ENCODE peak calls at places on chromosomes 2 and 18, in five cellular contexts. W, G, P, K and Y are unnamed samples.

GRCh38 chr2:235745597-235745996 is 251.8 kb downstream of the AGAP1 start:
- DNase-seq in W (no peak), G (no peak), P (no peak), K (no peak), Y (no peak)

GRCh38 chr2:199261221-199261620 is 196.5 kb downstream of the SATB2 start:
- DNase-seq in W (no peak), G (no peak), P (no peak), K (no peak), Y (no peak)

GRCh38 chr2:54830546-54830945 is 107.1 kb downstream of the EML6 start:
- DNase-seq in W (no peak), G (no peak), P (no peak), K (no peak), Y (no peak)

GRCh38 chr18:67770520-67770919 is 254.0 kb upstream of the DSEL start:
- DNase-seq in W (no peak), G (no peak), P (no peak), K (no peak), Y (no peak)

GRCh38 chr2:138827426-138828054 is 47.4 kb upstream of the NXPH2 start:
- DNase-seq in W (no peak), G (peak), P (peak), K (no peak), Y (peak)

GRCh38 chr18:50928551-50928950 is 39.3 kb upstream of the ELAC1 start:
- DNase-seq in W (no peak), G (no peak), P (no peak), K (no peak), Y (no peak)

GRCh38 chr18:31206064-31206463 is 43.4 kb upstream of the DSC1 start:
- DNase-seq in W (no peak), G (no peak), P (no peak), K (no peak), Y (no peak)

GRCh38 chr2:230405824-230406223 is 10.2 kb upstream of the SP100 start:
- DNase-seq in W (no peak), G (no peak), P (no peak), K (no peak), Y (no peak)

GRCh38 chr2:105784577-105784976 is 39.9 kb downstream of the NCK2 start:
- DNase-seq in W (no peak), G (no peak), P (no peak), K (no peak), Y (no peak)

GRCh38 chr2:152036611-152037469 is 62.0 kb downstream of the CACNB4 start:
- DNase-seq in W (peak), G (peak), P (peak), K (no peak), Y (peak)

GRCh38 chr2:191571163-191571769 is 106.7 kb upstream of the NABP1 start:
- DNase-seq in W (no peak), G (peak), P (no peak), K (no peak), Y (no peak)

GRCh38 chr2:203330434-203330833 is 2.2 kb downstream of the ABI2 start:
- DNase-seq in W (no peak), G (no peak), P (no peak), K (no peak), Y (no peak)

GRCh38 chr2:21812766-21813165 is 689.0 kb downstream of the TDRD15 start:
- DNase-seq in W (no peak), G (no peak), P (no peak), K (no peak), Y (no peak)

GRCh38 chr2:136305517-136306192 is 187.7 kb upstream of the CXCR4 start:
- DNase-seq in W (no peak), G (no peak), P (no peak), K (no peak), Y (no peak)

GRCh38 chr2:132773331-132773730 is 103.3 kb upstream of the LYPD1 start:
- DNase-seq in W (no peak), G (no peak), P (no peak), K (no peak), Y (no peak)

GRCh38 chr2:2850218-2850850 is 519.3 kb upstream of the MYT1L start:
- DNase-seq in W (no peak), G (no peak), P (no peak), K (no peak), Y (no peak)

GRCh38 chr18:58953627-58954026 is 89.0 kb downstream of the ZNF532 start:
- DNase-seq in W (no peak), G (no peak), P (no peak), K (no peak), Y (no peak)

GRCh38 chr18:33716061-33716683 is 138.2 kb downstream of the ASXL3 start:
- DNase-seq in W (no peak), G (no peak), P (no peak), K (no peak), Y (no peak)

GRCh38 chr2:176827269-176827668 is 385.3 kb upstream of the HNRNPA3 start:
- DNase-seq in W (no peak), G (no peak), P (no peak), K (no peak), Y (no peak)

GRCh38 chr2:50611261-50612020 is 420.5 kb downstream of the NRXN1 start:
- DNase-seq in W (no peak), G (no peak), P (no peak), K (no peak), Y (no peak)

GRCh38 chr2:96869824-96870630 is at the start of gene SEMA4C:
- DNase-seq in W (peak), G (no peak), P (peak), K (peak), Y (peak)

GRCh38 chr2:235511187-235511661 is 17.4 kb downstream of the AGAP1 start:
- DNase-seq in W (peak), G (no peak), P (no peak), K (peak), Y (no peak)

GRCh38 chr18:13500891-13501887 is 225.2 kb downstream of the FAM210A start:
- DNase-seq in W (peak), G (no peak), P (peak), K (no peak), Y (no peak)

GRCh38 chr2:86336350-86337234 is 834 bp downstream of the REEP1 start:
- DNase-seq in W (no peak), G (no peak), P (no peak), K (peak), Y (peak)

GRCh38 chr2:128084757-128085156 is 6.2 kb upstream of the UGGT1 start:
- DNase-seq in W (no peak), G (no peak), P (no peak), K (no peak), Y (no peak)

GRCh38 chr2:128090575-128090908 is 458 bp upstream of the UGGT1 start:
- DNase-seq in W (no peak), G (no peak), P (no peak), K (no peak), Y (no peak)

GRCh38 chr2:128091691-128092050 is 671 bp downstream of the UGGT1 start:
- DNase-seq in W (peak), G (no peak), P (no peak), K (no peak), Y (no peak)

GRCh38 chr2:128090909-128091690 is at the start of gene UGGT1:
- DNase-seq in W (peak), G (peak), P (peak), K (peak), Y (peak)

DNA sequence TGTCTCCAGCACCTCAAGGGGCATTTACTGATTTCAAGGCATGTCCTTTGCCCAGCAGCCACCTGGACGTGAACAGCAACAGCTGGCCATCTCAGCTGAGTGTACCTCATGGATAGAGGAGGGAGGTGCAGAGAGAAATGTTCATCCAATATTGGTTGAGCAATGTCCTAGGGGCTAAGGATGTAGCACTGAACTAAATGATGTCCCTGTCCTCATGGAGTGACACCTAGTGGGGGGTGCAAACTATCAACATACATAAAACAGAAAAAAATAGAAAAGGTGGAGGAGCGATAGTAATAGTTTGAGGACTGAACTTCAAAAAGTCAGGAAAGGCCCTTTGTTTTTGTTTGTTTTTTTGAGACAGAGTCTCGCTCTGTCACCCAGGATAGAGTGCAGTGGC is 4.8 kb upstream of the UGGT1 start:
- DNase-seq in W (no peak), G (no peak), P (no peak), K (no peak), Y (no peak)
- TF ChIP-seq CTCF in W (no peak), G (no peak), P (no peak), K (no peak), Y (no peak)

GRCh38 chr2:23199115-23199918 is 185.7 kb upstream of the KLHL29 start:
- DNase-seq in W (no peak), G (no peak), P (no peak), K (no peak), Y (peak)
- TF ChIP-seq CTCF in W (no peak), G (peak), P (no peak), K (no peak), Y (peak)

DNA sequence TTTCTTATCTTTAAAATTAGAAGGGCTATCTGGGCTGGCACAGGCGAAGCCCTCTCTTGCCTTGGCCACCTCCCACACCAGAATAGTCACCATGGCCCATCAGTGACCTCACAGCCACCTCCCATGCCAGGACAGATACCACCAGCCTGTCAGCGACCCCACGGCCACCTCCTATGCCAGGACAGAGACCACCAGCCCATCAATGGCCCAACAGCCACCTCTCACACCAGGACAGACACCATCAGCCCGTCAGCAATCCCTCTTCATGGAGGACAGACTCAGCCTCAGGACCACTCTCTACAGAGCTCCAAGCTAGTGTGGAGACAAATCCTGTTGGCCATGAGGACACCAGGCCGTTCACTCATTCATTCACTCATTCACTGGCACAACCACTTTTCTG is 74.6 kb downstream of the ASB1 start:
- DNase-seq in W (no peak), G (no peak), P (no peak), K (no peak), Y (no peak)
- TF ChIP-seq CTCF in W (no peak), G (no peak), P (no peak), K (no peak), Y (no peak)

GRCh38 chr2:238952261-238952924 is 104.5 kb downstream of the TWIST2 start:
- DNase-seq in W (no peak), G (no peak), P (no peak), K (no peak), Y (no peak)

GRCh38 chr2:238956676-238957075 is 108.8 kb downstream of the TWIST2 start:
- DNase-seq in W (no peak), G (no peak), P (no peak), K (no peak), Y (no peak)

GRCh38 chr2:238955648-238956531 is 108.0 kb downstream of the TWIST2 start:
- DNase-seq in W (no peak), G (no peak), P (no peak), K (no peak), Y (no peak)

GRCh38 chr2:238950551-238950950 is 102.7 kb downstream of the TWIST2 start:
- DNase-seq in W (no peak), G (no peak), P (no peak), K (no peak), Y (no peak)

DNA sequence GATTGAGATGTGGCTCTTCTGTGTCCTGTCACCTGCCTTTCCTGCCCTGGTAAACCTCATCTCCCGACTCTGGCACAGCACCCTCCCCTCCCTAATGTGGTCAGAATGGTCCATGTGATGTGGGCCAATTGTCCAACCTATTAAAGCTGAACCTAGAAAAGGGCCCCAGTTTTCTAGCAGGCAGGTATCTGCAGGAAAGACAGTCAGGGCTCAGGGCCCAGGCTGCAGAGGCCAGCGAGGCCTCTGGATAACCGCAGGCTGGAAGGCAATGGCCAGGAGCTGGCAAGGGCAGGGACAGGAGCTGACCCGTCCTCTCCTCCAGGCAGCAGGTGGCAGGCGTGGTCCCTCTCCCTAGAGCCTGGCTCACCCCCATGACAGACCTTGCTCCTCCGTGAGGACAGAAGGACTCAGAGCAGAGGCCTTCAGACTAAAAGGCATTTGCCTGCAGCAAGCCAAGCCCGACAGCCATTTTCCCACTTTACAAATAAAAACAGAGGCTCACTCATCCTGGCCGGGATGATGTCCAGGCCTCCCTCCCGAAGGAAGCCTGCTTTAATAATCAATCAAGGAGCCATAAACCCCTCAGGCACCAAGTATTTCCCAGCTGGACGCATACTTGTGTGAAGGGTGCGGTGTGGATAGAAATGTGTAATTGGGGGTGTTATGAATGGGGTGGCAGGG is 107.1 kb downstream of the TWIST2 start:
- DNase-seq in W (no peak), G (no peak), P (no peak), K (no peak), Y (no peak)
- TF ChIP-seq CTCF in W (no peak), G (no peak), P (no peak), K (no peak), Y (no peak)

GRCh38 chr2:80073134-80073561 is 231.4 kb downstream of the LRRTM1 start:
- DNase-seq in W (peak), G (peak), P (no peak), K (no peak), Y (peak)
- TF ChIP-seq CTCF in W (peak), G (peak), P (no peak), K (peak), Y (peak)